ENCODE peak calls at places on chromosomes 7 and 10, in five cellular contexts. X is kidney epithelial cell, V is heart left ventricle, N is left ventricle myocardium inferior, M is IMR-90. P is an unnamed sample. For H3K36me3, the result is how much of the 10 kb centered on the place peaks cover.

GRCh38 chr7:142365410-142365842 is 107.6 kb upstream of the PRSS58 start:
- DNase-seq in M (no peak), N (no peak), V (no peak), X (no peak), P (no peak)

GRCh38 chr10:52491246-52492000 is 177.3 kb downstream of the DKK1 start:
- DNase-seq in X (no peak), V (no peak), M (peak), N (no peak), P (no peak)

GRCh38 chr7:88888684-88889083 is 93.1 kb upstream of the TEX47 start:
- DNase-seq in M (no peak), V (no peak), N (no peak), X (no peak), P (no peak)

GRCh38 chr10:35000936-35001335 is 89.2 kb downstream of the CUL2 start:
- DNase-seq in V (no peak), N (no peak), X (no peak), M (peak), P (no peak)

GRCh38 chr10:125123363-125124113 is 36.8 kb downstream of the CTBP2 start:
- DNase-seq in V (peak), X (peak), M (peak), N (peak), P (no peak)

GRCh38 chr7:19944363-19945120 is 171.1 kb upstream of the TMEM196 start:
- DNase-seq in X (no peak), V (no peak), N (no peak), M (no peak), P (no peak)

GRCh38 chr7:118057404-118057803 is 126.6 kb upstream of the LSM8 start:
- DNase-seq in X (peak), V (no peak), N (no peak), M (no peak), P (no peak)

GRCh38 chr10:85547460-85548023 is 819.1 kb downstream of the GRID1 start:
- DNase-seq in X (no peak), M (no peak), V (no peak), N (no peak), P (no peak)

GRCh38 chr10:64091889-64092288 is 570.7 kb downstream of the REEP3 start:
- DNase-seq in M (no peak), X (no peak), N (no peak), V (no peak), P (no peak)

GRCh38 chr7:80449841-80450240 is 62.0 kb downstream of the GNAT3 start:
- DNase-seq in X (no peak), V (no peak), N (no peak), M (no peak), P (no peak)

GRCh38 chr7:128304212-128304611 is 39.5 kb downstream of the RBM28 start:
- DNase-seq in X (no peak), M (no peak), V (no peak), N (no peak), P (no peak)

GRCh38 chr7:55546826-55547225 is 25.5 kb downstream of the VOPP1 start:
- DNase-seq in M (peak), V (peak), N (peak), X (peak), P (no peak)

GRCh38 chr10:59682986-59683937 is 26.4 kb downstream of the SLC16A9 start:
- DNase-seq in M (no peak), V (no peak), N (no peak), X (no peak), P (no peak)

GRCh38 chr10:53010362-53010907 is 237.9 kb upstream of the MBL2 start:
- DNase-seq in X (no peak), V (no peak), N (no peak), M (no peak), P (no peak)

GRCh38 chr7:122316467-122317394 is 12.2 kb upstream of the FEZF1 start:
- DNase-seq in N (no peak), V (no peak), X (no peak), M (no peak), P (no peak)

GRCh38 chr7:90262438-90262837 is 17.5 kb downstream of the CFAP69 start:
- DNase-seq in X (no peak), M (peak), N (no peak), V (no peak), P (no peak)

GRCh38 chr10:23656735-23657134 is 217.9 kb downstream of the OTUD1 start:
- DNase-seq in M (no peak), V (no peak), X (peak), N (no peak), P (no peak)

GRCh38 chr10:361203-362135 is 226.2 kb downstream of the ZMYND11 start:
- DNase-seq in M (no peak), X (no peak), V (no peak), N (no peak), P (no peak)

GRCh38 chr10:69600761-69601330 is 27.6 kb upstream of the NEUROG3 start:
- DNase-seq in M (no peak), V (no peak), N (no peak), X (no peak), P (no peak)

GRCh38 chr10:104488046-104488832 is 134.6 kb downstream of the CFAP58 start:
- DNase-seq in V (no peak), N (no peak), M (no peak), X (no peak), P (no peak)

GRCh38 chr10:110355922-110356627 is 51.4 kb upstream of the SMNDC1 start:
- DNase-seq in X (no peak), M (no peak), V (no peak), N (no peak), P (no peak)

GRCh38 chr7:77482015-77482414 is 55.1 kb upstream of the PTPN12 start:
- DNase-seq in N (no peak), M (no peak), X (peak), V (no peak), P (no peak)

GRCh38 chr7:50351267-50351666 is 46.8 kb downstream of the IKZF1 start:
- DNase-seq in N (no peak), V (no peak), M (no peak), X (no peak), P (no peak)

GRCh38 chr7:87599336-87599735 is 1.3 kb downstream of the ABCB1 start:
- DNase-seq in V (no peak), N (no peak), M (no peak), X (no peak), P (peak)

GRCh38 chr7:152025937-152026890 is 740 bp downstream of the GALNT11 start:
- DNase-seq in V (no peak), M (no peak), N (no peak), X (no peak), P (no peak)

DNA sequence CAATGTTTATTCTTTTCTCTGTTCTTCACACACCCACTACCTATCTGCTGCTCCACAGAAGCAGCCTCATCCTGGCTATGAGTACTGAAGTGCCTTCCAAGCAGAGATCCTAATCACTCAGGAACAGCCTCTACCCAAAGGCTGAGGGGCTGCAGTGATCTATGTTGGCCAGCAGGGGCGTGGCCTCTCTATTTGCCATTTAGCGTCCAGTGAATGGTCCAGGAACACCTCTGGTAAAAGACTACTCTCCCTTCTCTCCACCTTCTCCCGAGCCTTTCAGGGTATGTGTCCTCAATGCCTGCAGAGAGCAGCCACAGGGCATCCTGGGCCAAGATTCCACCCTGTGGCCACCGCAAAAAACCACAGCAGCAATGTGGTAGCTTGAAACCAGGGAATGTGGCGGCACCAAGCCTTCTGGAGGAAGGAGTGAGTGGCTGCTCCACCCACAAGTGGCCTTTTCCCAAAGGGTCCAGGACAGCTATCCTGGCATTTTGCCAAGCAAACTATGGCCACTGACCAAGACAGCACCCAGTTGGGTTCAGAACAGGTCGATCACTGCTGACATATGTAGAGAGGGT is 70.9 kb downstream of the SYPL1 start:
- DNase-seq in V (no peak), M (peak), N (no peak), X (no peak), P (no peak)
- TF ChIP-seq CTCF in V (peak), M (peak), N (peak), X (peak), P (peak)

GRCh38 chr7:143398616-143399015 is 10.0 kb downstream of the EPHA1 start:
- DNase-seq in X (no peak), N (no peak), M (no peak), V (no peak), P (no peak)

GRCh38 chr7:143396182-143396581 is 12.5 kb downstream of the EPHA1 start:
- DNase-seq in N (no peak), M (no peak), X (no peak), V (no peak), P (no peak)

GRCh38 chr7:143397710-143398530 is 10.7 kb downstream of the EPHA1 start:
- DNase-seq in N (no peak), V (no peak), M (no peak), X (no peak), P (no peak)

GRCh38 chr7:143395187-143396149 is 13.2 kb downstream of the EPHA1 start:
- DNase-seq in V (peak), N (no peak), M (no peak), X (no peak), P (no peak)

GRCh38 chr7:143396625-143397556 is 11.8 kb downstream of the EPHA1 start:
- DNase-seq in N (no peak), M (peak), V (no peak), X (no peak), P (no peak)
- H3K36me3 ChIP-seq in N (under half), M (under half), V (under half), X (under half), P (under half)

GRCh38 chr7:131778601-131779000 is 222.2 kb upstream of the PODXL start:
- DNase-seq in M (no peak), X (no peak), V (no peak), N (no peak), P (no peak)
- TF ChIP-seq CTCF in M (no peak), X (no peak), V (no peak), N (no peak), P (no peak)

GRCh38 chr7:157903296-157903695 is 566.5 kb downstream of the DNAJB6 start:
- DNase-seq in M (no peak), X (no peak), N (no peak), V (no peak), P (no peak)

GRCh38 chr7:157904866-157905215 is 568.0 kb downstream of the DNAJB6 start:
- DNase-seq in X (no peak), M (no peak), N (no peak), V (no peak), P (no peak)

GRCh38 chr7:157905740-157906461 is 569.1 kb downstream of the DNAJB6 start:
- DNase-seq in V (peak), X (no peak), N (peak), M (no peak), P (no peak)

GRCh38 chr7:157903715-157904114 is 566.9 kb downstream of the DNAJB6 start:
- DNase-seq in N (no peak), M (no peak), X (no peak), V (no peak), P (no peak)

GRCh38 chr7:157904211-157904865 is 567.5 kb downstream of the DNAJB6 start:
- DNase-seq in M (no peak), V (no peak), N (no peak), X (no peak), P (no peak)
- H3K36me3 ChIP-seq in M (under half), V (under half), N (under half), X (under half), P (under half)

GRCh38 chr10:100970914-100971811 is 1.9 kb downstream of the SEMA4G start:
- DNase-seq in N (no peak), X (no peak), M (no peak), V (no peak), P (no peak)
- TF ChIP-seq CTCF in N (no peak), X (no peak), M (no peak), V (no peak), P (no peak)

GRCh38 chr7:155778349-155778748 is 33.9 kb downstream of the SHH start:
- DNase-seq in V (no peak), N (no peak), X (no peak), M (no peak), P (no peak)
- H3K36me3 ChIP-seq in V (half or more), N (half or more), X (under half), M (under half), P (under half)

P was measured in GM06990.